ENCODE peak calls at places on chromosomes 4 and X, in eight cellular contexts. Q is smooth muscle cell of the brain vasculature; F is HCT116; J is T-helper 2 cell; O is EL; T is stimulated activated CD8-positive, alpha-beta memory T cell treated with anti-CD3 and anti-CD28 coated beads, Interleukin-4, amount 100 ng/mL, for 24 hours; E is NCI-H2081; M is AG20443. A is an unnamed sample.

GRCh38 chrX:39753296-39753996 is 344.3 kb downstream of the BCOR start:
- DNase-seq in M (no peak), Q (no peak), J (no peak), T (no peak), F (no peak), O (peak; percentile 71), E (no peak), A (peak; percentile 42)

GRCh38 chr4:2818351-2818939 is 25.2 kb upstream of the ADD1 start:
- DNase-seq in Q (no peak), M (no peak), E (peak; percentile 22), F (no peak), J (no peak), T (no peak), O (no peak), A (no peak)

GRCh38 chr4:147015531-147015930 is 69.9 kb upstream of the TTC29 start:
- DNase-seq in T (no peak), E (no peak), F (no peak), O (no peak), J (no peak), Q (no peak), M (no peak), A (no peak)

GRCh38 chr4:153729901-153730300 is 29.9 kb downstream of the RNF175 start:
- DNase-seq in J (no peak), M (no peak), F (no peak), T (no peak), O (no peak), E (no peak), Q (no peak), A (no peak)

GRCh38 chr4:71683309-71683708 is 100.6 kb downstream of the GC start:
- DNase-seq in M (no peak), O (no peak), E (no peak), Q (no peak), T (no peak), J (no peak), F (no peak), A (peak; percentile 52)

GRCh38 chr4:83405844-83406816 is 49.5 kb downstream of the HELQ start:
- DNase-seq in F (no peak), Q (no peak), O (no peak), E (no peak), T (no peak), M (no peak), J (no peak), A (no peak)

GRCh38 chrX:38233891-38234807 is 13.5 kb upstream of the SRPX start:
- DNase-seq in Q (no peak), O (peak; percentile 66), E (no peak), M (peak; percentile 55), T (no peak), F (no peak), J (no peak), A (peak; percentile 97)

GRCh38 chr4:59945716-59946115 is 1254.4 kb upstream of the ADGRL3 start:
- DNase-seq in J (peak; percentile 30), T (no peak), E (no peak), F (no peak), M (no peak), Q (no peak), O (no peak), A (no peak)

GRCh38 chr4:83490876-83491450 is 6.1 kb upstream of the ABRAXAS1 start:
- DNase-seq in T (no peak), J (peak; percentile 40), E (peak; percentile 1), F (peak; percentile 42), O (peak; percentile 31), Q (no peak), M (peak; percentile 55), A (peak; percentile 52)

GRCh38 chr4:138978600-138978999 is 37.0 kb upstream of the NOCT start:
- DNase-seq in J (no peak), T (no peak), E (no peak), F (no peak), Q (no peak), M (no peak), O (no peak), A (no peak)

GRCh38 chr4:140195806-140196205 is 41.8 kb upstream of the MAML3 start:
- DNase-seq in M (no peak), O (no peak), J (no peak), T (no peak), Q (no peak), E (no peak), F (no peak), A (no peak)

GRCh38 chr4:16794816-16795445 is 103.5 kb downstream of the LDB2 start:
- DNase-seq in F (peak; percentile 34), J (peak; percentile 16), O (peak; percentile 66), T (peak; percentile 5), M (peak; percentile 75), Q (peak; percentile 40), E (peak; percentile 47), A (peak; percentile 68)

GRCh38 chr4:123588631-123589223 is 192.1 kb downstream of the SPRY1 start:
- DNase-seq in M (peak; percentile 39), O (peak; percentile 7), J (no peak), T (no peak), F (no peak), Q (no peak), E (peak; percentile 66), A (peak; percentile 36)

GRCh38 chr4:73055241-73055897 is 14.1 kb downstream of the COX18 start:
- DNase-seq in M (no peak), T (no peak), J (no peak), F (no peak), Q (no peak), O (no peak), E (no peak), A (no peak)

GRCh38 chr4:87322754-87323153 is at the start of gene HSD17B13:
- DNase-seq in F (no peak), Q (no peak), T (no peak), J (no peak), O (no peak), E (peak; percentile 60), M (no peak), A (no peak)

GRCh38 chrX:132501606-132502005 is 12.8 kb upstream of the MBNL3 start:
- DNase-seq in M (no peak), J (no peak), O (no peak), Q (no peak), E (no peak), T (no peak), F (no peak), A (no peak)

GRCh38 chr4:41796545-41797210 is 48.2 kb upstream of the PHOX2B start:
- DNase-seq in F (no peak), E (no peak), T (no peak), M (no peak), O (no peak), Q (no peak), J (no peak), A (no peak)

GRCh38 chrX:85922821-85923220 is 124.5 kb downstream of the CHM start:
- DNase-seq in E (no peak), O (peak; percentile 61), M (peak; percentile 30), F (no peak), Q (no peak), J (peak; percentile 1), T (no peak), A (peak; percentile 31)

GRCh38 chrX:136541294-136541693 is 9.3 kb downstream of the VGLL1 start:
- DNase-seq in O (no peak), M (no peak), T (no peak), F (no peak), Q (no peak), J (no peak), E (no peak), A (no peak)

GRCh38 chrX:16573781-16574180 is 76.2 kb upstream of the S100G start:
- DNase-seq in M (peak; percentile 58), E (no peak), T (no peak), J (no peak), O (peak; percentile 70), F (no peak), Q (peak; percentile 51), A (peak; percentile 78)

GRCh38 chrX:40172169-40172979 is 74.6 kb upstream of the BCOR start:
- DNase-seq in Q (no peak), T (no peak), E (no peak), F (no peak), M (peak; percentile 52), J (peak; percentile 59), O (peak; percentile 56), A (peak; percentile 64)

A was measured in cardiac fibroblast.